ENCODE peak calls at places on chromosomes 2 and 18, in eight cellular contexts. H is NCI-H774; G is stimulated activated CD4-positive, alpha-beta T cell treated with anti-CD3 and anti-CD28 coated beads, TNF-alpha, amount 100 ng/mL, for 1 hour; V is AG10803; I is HL-60; E is iris pigment epithelial cell; R is endothelial cell; N is stomach. P is an unnamed sample.

GRCh38 chr2:241803387-241804325 is 5.3 kb upstream of the NEU4 start:
- DNase-seq in I (no peak), N (no peak), E (peak; percentile 75), R (peak; percentile 19), V (peak; percentile 25), H (no peak), G (no peak), P (no peak)

GRCh38 chr2:203623104-203623503 is 83.3 kb upstream of the CD28 start:
- DNase-seq in V (peak; percentile 97), N (no peak), I (no peak), R (no peak), E (peak; percentile 97), G (no peak), H (no peak), P (no peak)

GRCh38 chr2:161077367-161078210 is 82.6 kb upstream of the TANK start:
- DNase-seq in V (peak; percentile 29), I (peak; percentile 71), E (peak; percentile 83), R (no peak), N (no peak), G (peak; percentile 6), H (no peak), P (no peak)

GRCh38 chr2:174442546-174443510 is 44.0 kb downstream of the GPR155 start:
- DNase-seq in N (no peak), E (peak; percentile 78), R (no peak), H (no peak), G (no peak), V (peak; percentile 87), I (no peak), P (no peak)

GRCh38 chr2:41948397-41948763 is 99.4 kb upstream of the PKDCC start:
- DNase-seq in H (no peak), N (no peak), V (no peak), R (no peak), G (no peak), E (no peak), I (no peak), P (no peak)

GRCh38 chr2:163737563-163737962 is 1.8 kb upstream of the FIGN start:
- DNase-seq in G (no peak), I (no peak), V (no peak), E (no peak), H (no peak), N (no peak), R (no peak), P (no peak)

GRCh38 chr2:120018549-120018948 is 5.7 kb downstream of the EPB41L5 start:
- DNase-seq in H (no peak), I (no peak), E (no peak), N (no peak), V (no peak), G (no peak), R (no peak), P (no peak)

GRCh38 chr18:13649397-13650252 is 76.7 kb downstream of the FAM210A start:
- DNase-seq in G (no peak), I (no peak), R (no peak), V (no peak), E (no peak), N (no peak), H (no peak), P (no peak)

GRCh38 chr2:8774371-8774770 is 63.0 kb downstream of the KIDINS220 start:
- DNase-seq in V (no peak), N (no peak), G (no peak), H (no peak), R (no peak), I (no peak), E (no peak), P (no peak)

GRCh38 chr2:96538487-96539214 is 2.1 kb downstream of the ARID5A start:
- DNase-seq in R (peak; percentile 45), V (peak; percentile 39), E (peak; percentile 59), G (peak; percentile 73), N (peak; percentile 77), I (peak; percentile 79), H (no peak), P (peak; percentile 25)

GRCh38 chr2:31234690-31235503 is 945 bp downstream of the EHD3 start:
- DNase-seq in R (no peak), I (no peak), V (no peak), N (no peak), E (no peak), G (no peak), H (no peak), P (no peak)

GRCh38 chr18:72910045-72910444 is 42.3 kb upstream of the NETO1 start:
- DNase-seq in N (no peak), V (no peak), E (no peak), I (no peak), R (no peak), H (no peak), G (no peak), P (no peak)

GRCh38 chr2:239929504-239929903 is 95.6 kb downstream of the NDUFA10 start:
- DNase-seq in H (no peak), I (no peak), N (peak; percentile 15), G (no peak), E (no peak), R (peak; percentile 1), V (no peak), P (no peak)

GRCh38 chr2:62307469-62308389 is 111.8 kb downstream of the B3GNT2 start:
- DNase-seq in G (no peak), V (no peak), N (peak; percentile 69), H (no peak), I (no peak), E (no peak), R (no peak), P (no peak)

GRCh38 chr2:26184555-26185303 is 11.8 kb downstream of the GAREM2 start:
- DNase-seq in G (peak; percentile 54), E (peak; percentile 84), R (peak; percentile 91), V (peak; percentile 84), I (peak; percentile 80), H (peak; percentile 73), N (peak; percentile 84), P (no peak)

GRCh38 chr2:207926133-207927076 is 98.9 kb downstream of the PLEKHM3 start:
- DNase-seq in H (no peak), R (no peak), E (peak; percentile 61), I (no peak), G (no peak), N (no peak), V (peak; percentile 89), P (peak; percentile 69)

GRCh38 chr2:233449071-233449901 is 95.0 kb downstream of the DGKD start:
- DNase-seq in E (peak; percentile 47), R (peak; percentile 76), H (no peak), N (no peak), V (peak; percentile 47), I (no peak), G (no peak), P (peak; percentile 68)

GRCh38 chr2:73293534-73294171 is at the start of gene EGR4:
- DNase-seq in E (peak; percentile 71), H (peak; percentile 82), N (peak; percentile 57), I (peak; percentile 85), R (peak; percentile 58), V (peak; percentile 40), G (peak; percentile 77), P (peak; percentile 89)

GRCh38 chr2:53826587-53827397 is 33.0 kb downstream of the GPR75 start:
- DNase-seq in E (peak; percentile 65), V (peak; percentile 37), N (no peak), R (no peak), H (no peak), G (no peak), I (no peak), P (peak; percentile 10)

GRCh38 chr18:38525039-38525438 is 959.4 kb upstream of the CELF4 start:
- DNase-seq in N (no peak), H (no peak), I (no peak), E (no peak), R (no peak), G (no peak), V (no peak), P (no peak)

GRCh38 chr2:65128297-65129190 is 1.4 kb downstream of the RAB1A start:
- DNase-seq in G (no peak), E (peak; percentile 54), H (no peak), R (no peak), I (peak; percentile 85), N (peak; percentile 53), V (peak; percentile 76), P (no peak)

GRCh38 chr2:173126819-173127218 is 51.2 kb downstream of the MAP3K20 start:
- DNase-seq in H (no peak), R (no peak), V (peak; percentile 75), I (peak; percentile 36), E (peak; percentile 78), G (no peak), N (no peak), P (no peak)

GRCh38 chr2:169035887-169036286 is 4.8 kb upstream of the ABCB11 start:
- DNase-seq in I (no peak), G (no peak), R (no peak), H (no peak), E (no peak), N (no peak), V (no peak), P (no peak)

GRCh38 chr2:136151021-136151971 is 33.3 kb upstream of the CXCR4 start:
- DNase-seq in R (no peak), N (no peak), G (no peak), E (no peak), H (no peak), V (no peak), I (no peak), P (no peak)

GRCh38 chr18:42183746-42184145 is 228.7 kb downstream of the PIK3C3 start:
- DNase-seq in H (no peak), N (no peak), R (no peak), E (peak; percentile 78), G (no peak), I (peak; percentile 10), V (peak; percentile 88), P (no peak)

GRCh38 chr2:120935339-120936313 is 200.0 kb downstream of the GLI2 start:
- DNase-seq in I (no peak), H (no peak), V (peak; percentile 68), G (no peak), E (peak; percentile 84), N (peak; percentile 33), R (no peak), P (no peak)

GRCh38 chr2:240368746-240369724 is 66.4 kb upstream of the GPC1 start:
- DNase-seq in G (no peak), E (no peak), R (no peak), V (peak; percentile 16), N (no peak), I (no peak), H (peak; percentile 30), P (no peak)

GRCh38 chr18:21629089-21629832 is 17.1 kb downstream of the SNRPD1 start:
- DNase-seq in E (no peak), G (no peak), R (peak; percentile 21), H (no peak), I (no peak), N (no peak), V (no peak), P (peak; percentile 3)

GRCh38 chr2:192026716-192027109 is 168.0 kb downstream of the TMEFF2 start:
- DNase-seq in N (no peak), R (no peak), G (no peak), H (no peak), E (no peak), V (no peak), I (no peak), P (no peak)

GRCh38 chr18:407825-408224 is 92.7 kb downstream of the COLEC12 start:
- DNase-seq in H (no peak), N (no peak), G (no peak), I (no peak), R (no peak), V (no peak), E (no peak), P (no peak)

P was measured in NCI-H526.